ENCODE peak calls at places on chromosomes 5 and 9, in five cellular contexts. S is BE2C, Z is OCI-LY7, L is A673, B is adrenal gland. K is an unnamed sample.

GRCh38 chr5:74040065-74040551 is 414.1 kb downstream of the ARHGEF28 start:
- DNase-seq in S (peak; percentile 60), Z (no peak), L (peak; percentile 26), B (no peak), K (no peak)

GRCh38 chr5:43514471-43514815 is 505 bp downstream of the C5orf34 start:
- DNase-seq in S (peak; percentile 21), Z (no peak), L (no peak), B (no peak), K (no peak)

GRCh38 chr5:160463775-160464465 is 42.3 kb downstream of the PTTG1 start:
- DNase-seq in S (no peak), Z (no peak), L (no peak), B (no peak), K (no peak)

GRCh38 chr9:134965851-134966250 is 48.1 kb upstream of the FCN1 start:
- DNase-seq in S (no peak), Z (no peak), L (no peak), B (no peak), K (no peak)

GRCh38 chr5:166338801-166339200 is 1952.6 kb upstream of the WWC1 start:
- DNase-seq in S (no peak), Z (no peak), L (no peak), B (no peak), K (no peak)

GRCh38 chr5:137191179-137191578 is 307.9 kb downstream of the SPOCK1 start:
- DNase-seq in S (no peak), Z (no peak), L (no peak), B (no peak), K (no peak)

GRCh38 chr5:54450542-54450941 is 5.0 kb upstream of the HSPB3 start:
- DNase-seq in S (no peak), Z (no peak), L (no peak), B (no peak), K (no peak)

GRCh38 chr5:9269024-9269423 is 276.9 kb downstream of the SEMA5A start:
- DNase-seq in S (no peak), Z (no peak), L (no peak), B (no peak), K (no peak)

GRCh38 chr9:137103206-137103999 is 11.1 kb downstream of the DPP7 start:
- DNase-seq in S (no peak), Z (no peak), L (no peak), B (no peak), K (peak; percentile 54)

GRCh38 chr9:38227656-38228055 is 158.6 kb upstream of the SHB start:
- DNase-seq in S (peak; percentile 63), Z (peak; percentile 18), L (peak; percentile 21), B (no peak), K (no peak)

GRCh38 chr9:90956026-90956810 is 154.6 kb downstream of the SYK start:
- DNase-seq in S (no peak), Z (no peak), L (no peak), B (no peak), K (no peak)

GRCh38 chr9:70995511-70995910 is 125.9 kb downstream of the TRPM3 start:
- DNase-seq in S (no peak), Z (no peak), L (no peak), B (no peak), K (no peak)

GRCh38 chr9:101366038-101366756 is 18.6 kb downstream of the BAAT start:
- DNase-seq in S (no peak), Z (no peak), L (no peak), B (no peak), K (no peak)

GRCh38 chr9:1217076-1217475 is 166.9 kb downstream of the DMRT2 start:
- DNase-seq in S (no peak), Z (no peak), L (no peak), B (no peak), K (no peak)

GRCh38 chr9:83233647-83234046 is 170.7 kb upstream of the RASEF start:
- DNase-seq in S (no peak), Z (no peak), L (no peak), B (no peak), K (no peak)

GRCh38 chr5:6732634-6733410 is 19.6 kb downstream of the TENT4A start:
- DNase-seq in S (peak; percentile 68), Z (no peak), L (peak; percentile 47), B (peak; percentile 49), K (no peak)

GRCh38 chr5:91499943-91500531 is 116.9 kb upstream of the ARRDC3 start:
- DNase-seq in S (no peak), Z (peak; percentile 47), L (peak; percentile 71), B (no peak), K (no peak)

GRCh38 chr9:110655723-110656641 is 12.6 kb upstream of the MUSK start:
- DNase-seq in S (no peak), Z (no peak), L (no peak), B (peak; percentile 64), K (no peak)

GRCh38 chr9:98978231-98978681 is 34.5 kb downstream of the COL15A1 start:
- DNase-seq in S (no peak), Z (no peak), L (peak; percentile 28), B (no peak), K (no peak)

GRCh38 chr5:142692280-142692775 is 6.4 kb upstream of the FGF1 start:
- DNase-seq in S (no peak), Z (no peak), L (no peak), B (no peak), K (no peak)

GRCh38 chr9:93091453-93092081 is 4.5 kb upstream of the CARD19 start:
- DNase-seq in S (no peak), Z (no peak), L (peak; percentile 44), B (peak; percentile 83), K (peak; percentile 69)

GRCh38 chr5:90941002-90941720 is 382.6 kb downstream of the ADGRV1 start:
- DNase-seq in S (no peak), Z (no peak), L (peak; percentile 54), B (no peak), K (no peak)

GRCh38 chr9:113151696-113152630 is 1.2 kb downstream of the SLC31A2 start:
- DNase-seq in S (no peak), Z (no peak), L (no peak), B (peak; percentile 63), K (no peak)

GRCh38 chr5:88666761-88667186 is 216.2 kb downstream of the MEF2C start:
- DNase-seq in S (no peak), Z (no peak), L (peak; percentile 44), B (no peak), K (no peak)

GRCh38 chr5:88667187-88668141 is 215.5 kb downstream of the MEF2C start:
- DNase-seq in S (no peak), Z (peak; percentile 31), L (peak; percentile 54), B (no peak), K (no peak)

GRCh38 chr5:88663793-88664216 is 219.2 kb downstream of the MEF2C start:
- DNase-seq in S (no peak), Z (no peak), L (no peak), B (no peak), K (no peak)

GRCh38 chr5:88664630-88665029 is 218.4 kb downstream of the MEF2C start:
- DNase-seq in S (no peak), Z (no peak), L (no peak), B (no peak), K (no peak)

DNA sequence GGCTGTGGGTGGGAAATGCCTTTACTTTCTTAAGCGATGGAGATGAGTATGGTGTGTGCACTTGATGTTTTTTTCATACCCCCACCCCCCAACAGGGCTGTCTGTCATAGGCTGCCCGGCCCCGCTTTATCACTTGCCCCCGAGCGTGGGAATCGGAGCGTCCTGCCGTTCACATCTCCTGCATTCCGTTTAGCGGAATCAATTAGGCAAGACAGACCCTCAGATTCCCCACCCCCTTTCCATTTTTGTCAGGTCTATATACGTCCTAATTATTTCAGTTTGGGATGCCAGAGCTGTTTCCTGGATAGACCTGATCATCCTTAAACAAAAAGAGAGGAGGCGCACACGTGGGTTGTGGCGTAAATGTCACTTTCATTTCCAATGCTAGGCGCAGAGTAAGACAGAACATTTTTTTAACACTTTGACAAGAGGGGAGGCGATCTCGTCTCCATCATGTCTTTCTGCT is 217.2 kb downstream of the MEF2C start:
- DNase-seq in S (no peak), Z (no peak), L (no peak), B (no peak), K (no peak)
- H3K4me3 ChIP-seq in S (no peak overlapping the region), Z (no peak overlapping the region), L (peak overlapping the region; percentile 50), B (no peak overlapping the region), K (peak overlapping the region; percentile 7)

DNA sequence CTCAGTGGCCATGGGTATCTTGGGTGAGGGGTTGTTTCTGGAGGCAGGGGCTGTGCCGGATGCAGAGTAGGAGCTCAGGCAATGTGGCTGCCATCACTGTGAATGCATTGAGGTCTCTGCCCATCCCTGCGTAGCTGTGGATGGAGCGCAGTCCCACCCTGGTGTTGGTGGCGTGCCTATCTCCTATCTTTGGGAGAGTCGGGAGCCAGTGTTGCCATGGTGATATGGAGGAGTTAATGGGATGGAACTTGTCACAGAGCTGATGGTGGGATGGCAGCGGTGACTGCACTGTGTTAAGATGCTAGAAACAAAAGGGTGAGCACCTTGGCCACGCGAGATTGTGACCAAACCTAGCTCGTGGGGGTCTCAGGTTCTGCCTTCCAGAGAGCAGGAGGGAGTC is 197.3 kb downstream of the MELK start:
- DNase-seq in S (peak; percentile 51), Z (no peak), L (no peak), B (no peak), K (no peak)
- TF ChIP-seq CTCF in S (no peak), Z (no peak), L (no peak), B (no peak), K (no peak)

GRCh38 chr5:75457691-75458090 is 53.7 kb downstream of the CERT1 start:
- DNase-seq in S (no peak), Z (no peak), L (no peak), B (no peak), K (no peak)
- H3K4me3 ChIP-seq in S (no peak overlapping the region), Z (no peak overlapping the region), L (no peak overlapping the region), B (no peak overlapping the region), K (no peak overlapping the region)

DNA sequence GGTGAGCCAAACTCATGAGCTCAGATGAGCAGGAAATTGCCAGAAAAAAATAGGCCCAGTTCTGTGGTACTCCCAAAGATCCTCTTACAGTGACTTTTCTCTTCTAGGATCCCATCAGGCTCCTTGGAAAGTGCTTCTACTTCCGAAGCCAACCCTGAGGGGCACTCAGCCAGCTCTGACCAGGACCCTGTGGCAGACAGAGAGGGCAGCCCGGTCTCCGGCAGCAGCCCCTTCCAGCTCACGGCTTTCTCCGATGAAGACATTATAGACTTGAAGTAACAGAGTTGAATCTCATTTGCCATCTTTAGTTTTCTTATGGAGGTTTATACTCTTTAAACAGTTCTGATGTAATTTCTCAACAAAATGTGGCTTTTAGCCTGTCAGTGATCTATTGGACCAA is 4.0 kb upstream of the SLC2A8 start:
- DNase-seq in S (no peak), Z (no peak), L (no peak), B (no peak), K (no peak)
- TF ChIP-seq CTCF in S (no peak), Z (no peak), L (no peak), B (no peak), K (no peak)

GRCh38 chr5:57211039-57211438 is 37.2 kb downstream of the GPBP1 start:
- DNase-seq in S (no peak), Z (no peak), L (no peak), B (no peak), K (no peak)

GRCh38 chr5:57209316-57210040 is 35.6 kb downstream of the GPBP1 start:
- DNase-seq in S (no peak), Z (no peak), L (no peak), B (no peak), K (no peak)

GRCh38 chr5:57210633-57211032 is 36.8 kb downstream of the GPBP1 start:
- DNase-seq in S (no peak), Z (no peak), L (no peak), B (no peak), K (no peak)

GRCh38 chr5:57207007-57207653 is 33.3 kb downstream of the GPBP1 start:
- DNase-seq in S (no peak), Z (no peak), L (no peak), B (no peak), K (no peak)

GRCh38 chr5:57207681-57208080 is 33.8 kb downstream of the GPBP1 start:
- DNase-seq in S (no peak), Z (no peak), L (no peak), B (peak; percentile 73), K (peak; percentile 76)
- H3K4me3 ChIP-seq in S (no peak overlapping the region), Z (no peak overlapping the region), L (no peak overlapping the region), B (no peak overlapping the region), K (peak overlapping the region; percentile 30)

GRCh38 chr9:4849364-4849763 is 56.6 kb downstream of the RCL1 start:
- DNase-seq in S (no peak), Z (no peak), L (no peak), B (no peak), K (no peak)
- TF ChIP-seq CTCF in S (no peak), Z (peak; percentile 19), L (no peak), B (no peak), K (no peak)

K was measured in coronary artery.